ENCODE peak calls at places on chromosomes 4 and X, in seven cellular contexts. One of them, this sample, is unnamed.

GRCh38 chrX:118726887-118727685 is at the start of gene IL13RA1:
- DNase-seq in H9: peak
- DNase-seq in mesendoderm: peak
- DNase-seq in H1: peak
- DNase-seq in IMR-90: peak
- DNase-seq in mesenchymal stem cell: peak
- DNase-seq in neuronal stem cell: peak
- DNase-seq in this sample: peak

GRCh38 chr4:67087897-67088296 is 457.4 kb downstream of the CENPC start:
- DNase-seq in H1: peak
- DNase-seq in IMR-90: no peak
- DNase-seq in neuronal stem cell: no peak
- DNase-seq in mesendoderm: peak
- DNase-seq in H9: peak
- DNase-seq in mesenchymal stem cell: peak
- DNase-seq in this sample: peak

GRCh38 chr4:128869801-128870509 is 60.5 kb downstream of the JADE1 start:
- DNase-seq in mesendoderm: no peak
- DNase-seq in H1: no peak
- DNase-seq in mesenchymal stem cell: peak
- DNase-seq in H9: no peak
- DNase-seq in IMR-90: peak
- DNase-seq in neuronal stem cell: no peak
- DNase-seq in this sample: no peak

GRCh38 chr4:112927544-112927943 is 121.9 kb upstream of the ANK2 start:
- DNase-seq in neuronal stem cell: no peak
- DNase-seq in H9: no peak
- DNase-seq in IMR-90: no peak
- DNase-seq in mesenchymal stem cell: peak
- DNase-seq in H1: no peak
- DNase-seq in mesendoderm: no peak
- DNase-seq in this sample: peak

GRCh38 chrX:110167952-110168451 is 149.9 kb downstream of the AMMECR1 start:
- DNase-seq in neuronal stem cell: peak
- DNase-seq in mesendoderm: peak
- DNase-seq in mesenchymal stem cell: peak
- DNase-seq in H9: peak
- DNase-seq in IMR-90: no peak
- DNase-seq in H1: no peak
- DNase-seq in this sample: peak

GRCh38 chr4:104616401-104616820 is 121.7 kb upstream of the CXXC4 start:
- DNase-seq in H1: no peak
- DNase-seq in mesenchymal stem cell: peak
- DNase-seq in mesendoderm: no peak
- DNase-seq in IMR-90: no peak
- DNase-seq in neuronal stem cell: no peak
- DNase-seq in H9: no peak
- DNase-seq in this sample: no peak

GRCh38 chrX:128929281-128930057 is 593.8 kb downstream of the SMARCA1 start:
- DNase-seq in neuronal stem cell: no peak
- DNase-seq in IMR-90: no peak
- DNase-seq in H1: no peak
- DNase-seq in mesenchymal stem cell: no peak
- DNase-seq in mesendoderm: no peak
- DNase-seq in H9: no peak
- DNase-seq in this sample: no peak

GRCh38 chr4:623914-624626 is 1.3 kb upstream of the PDE6B start:
- DNase-seq in mesendoderm: peak
- DNase-seq in H9: peak
- DNase-seq in H1: no peak
- DNase-seq in mesenchymal stem cell: no peak
- DNase-seq in IMR-90: no peak
- DNase-seq in neuronal stem cell: no peak
- DNase-seq in this sample: no peak

GRCh38 chr4:122663814-122664610 is 43.1 kb upstream of the IL21 start:
- DNase-seq in IMR-90: peak
- DNase-seq in neuronal stem cell: no peak
- DNase-seq in H1: no peak
- DNase-seq in H9: no peak
- DNase-seq in mesendoderm: no peak
- DNase-seq in mesenchymal stem cell: no peak
- DNase-seq in this sample: no peak

GRCh38 chr4:153486281-153487151 is 20.4 kb downstream of the TMEM131L start:
- DNase-seq in mesenchymal stem cell: peak
- DNase-seq in mesendoderm: peak
- DNase-seq in H1: no peak
- DNase-seq in IMR-90: peak
- DNase-seq in neuronal stem cell: no peak
- DNase-seq in H9: peak
- DNase-seq in this sample: peak

GRCh38 chrX:108426262-108426661 is 12.0 kb downstream of the COL4A6 start:
- DNase-seq in H9: peak
- DNase-seq in H1: no peak
- DNase-seq in neuronal stem cell: no peak
- DNase-seq in mesenchymal stem cell: no peak
- DNase-seq in IMR-90: no peak
- DNase-seq in mesendoderm: peak
- DNase-seq in this sample: no peak

GRCh38 chrX:111511477-111511876 is at the start of gene SERTM2:
- DNase-seq in mesendoderm: peak
- DNase-seq in H9: peak
- DNase-seq in H1: no peak
- DNase-seq in IMR-90: peak
- DNase-seq in neuronal stem cell: no peak
- DNase-seq in mesenchymal stem cell: peak
- DNase-seq in this sample: peak

GRCh38 chrX:85630901-85631300 is 251.4 kb upstream of the POF1B start:
- DNase-seq in mesenchymal stem cell: no peak
- DNase-seq in H9: no peak
- DNase-seq in H1: no peak
- DNase-seq in mesendoderm: no peak
- DNase-seq in neuronal stem cell: no peak
- DNase-seq in IMR-90: no peak
- DNase-seq in this sample: no peak

GRCh38 chr4:162891788-162892707 is 274.6 kb downstream of the NAF1 start:
- DNase-seq in neuronal stem cell: no peak
- DNase-seq in mesenchymal stem cell: peak
- DNase-seq in H9: no peak
- DNase-seq in IMR-90: no peak
- DNase-seq in H1: no peak
- DNase-seq in mesendoderm: peak
- DNase-seq in this sample: peak

GRCh38 chr4:158778065-158778711 is 9.4 kb downstream of the FNIP2 start:
- DNase-seq in mesendoderm: no peak
- DNase-seq in H1: no peak
- DNase-seq in IMR-90: no peak
- DNase-seq in neuronal stem cell: no peak
- DNase-seq in mesenchymal stem cell: no peak
- DNase-seq in H9: no peak
- DNase-seq in this sample: no peak

GRCh38 chrX:21131786-21132185 is 242.4 kb upstream of the CNKSR2 start:
- DNase-seq in mesendoderm: no peak
- DNase-seq in IMR-90: no peak
- DNase-seq in mesenchymal stem cell: no peak
- DNase-seq in H1: no peak
- DNase-seq in neuronal stem cell: no peak
- DNase-seq in H9: no peak
- DNase-seq in this sample: no peak

GRCh38 chrX:132482632-132483031 is 6.2 kb downstream of the MBNL3 start:
- DNase-seq in H1: no peak
- DNase-seq in IMR-90: no peak
- DNase-seq in mesenchymal stem cell: no peak
- DNase-seq in H9: no peak
- DNase-seq in mesendoderm: no peak
- DNase-seq in neuronal stem cell: no peak
- DNase-seq in this sample: no peak

GRCh38 chr4:6855692-6856297 is 53.8 kb upstream of the TBC1D14 start:
- DNase-seq in mesenchymal stem cell: peak
- DNase-seq in IMR-90: peak
- DNase-seq in mesendoderm: no peak
- DNase-seq in H9: no peak
- DNase-seq in H1: no peak
- DNase-seq in neuronal stem cell: no peak
- DNase-seq in this sample: no peak

GRCh38 chr4:20394471-20394870 is 142.8 kb downstream of the SLIT2 start:
- DNase-seq in mesendoderm: no peak
- DNase-seq in IMR-90: no peak
- DNase-seq in mesenchymal stem cell: no peak
- DNase-seq in H1: no peak
- DNase-seq in H9: no peak
- DNase-seq in neuronal stem cell: no peak
- DNase-seq in this sample: no peak

GRCh38 chr4:48262926-48263325 is 6.7 kb downstream of the TEC start:
- DNase-seq in neuronal stem cell: no peak
- DNase-seq in IMR-90: peak
- DNase-seq in H9: no peak
- DNase-seq in mesendoderm: no peak
- DNase-seq in mesenchymal stem cell: peak
- DNase-seq in H1: no peak
- DNase-seq in this sample: no peak

GRCh38 chr4:137558951-137559350 is 26.7 kb upstream of the PCDH18 start:
- DNase-seq in mesendoderm: no peak
- DNase-seq in IMR-90: peak
- DNase-seq in mesenchymal stem cell: peak
- DNase-seq in H1: no peak
- DNase-seq in neuronal stem cell: no peak
- DNase-seq in H9: no peak
- DNase-seq in this sample: no peak

GRCh38 chrX:153773741-153774575 is 6.9 kb upstream of the SRPK3 start:
- DNase-seq in mesenchymal stem cell: no peak
- DNase-seq in H1: no peak
- DNase-seq in IMR-90: no peak
- DNase-seq in H9: no peak
- DNase-seq in neuronal stem cell: no peak
- DNase-seq in mesendoderm: no peak
- DNase-seq in this sample: no peak

GRCh38 chrX:153771686-153772607 is 7.9 kb downstream of the PLXNB3 start:
- DNase-seq in neuronal stem cell: no peak
- DNase-seq in H1: no peak
- DNase-seq in IMR-90: no peak
- DNase-seq in H9: no peak
- DNase-seq in mesenchymal stem cell: no peak
- DNase-seq in mesendoderm: no peak
- DNase-seq in this sample: no peak

GRCh38 chrX:153771261-153771681 is 7.2 kb downstream of the PLXNB3 start:
- DNase-seq in H9: no peak
- DNase-seq in H1: no peak
- DNase-seq in IMR-90: no peak
- DNase-seq in mesenchymal stem cell: no peak
- DNase-seq in mesendoderm: no peak
- DNase-seq in neuronal stem cell: no peak
- DNase-seq in this sample: no peak

GRCh38 chrX:153773218-153773611 is 7.6 kb upstream of the SRPK3 start:
- DNase-seq in IMR-90: no peak
- DNase-seq in mesenchymal stem cell: no peak
- DNase-seq in H1: no peak
- DNase-seq in mesendoderm: no peak
- DNase-seq in H9: no peak
- DNase-seq in neuronal stem cell: no peak
- DNase-seq in this sample: no peak

GRCh38 chrX:153772608-153773217 is 8.1 kb upstream of the SRPK3 start:
- DNase-seq in neuronal stem cell: no peak
- DNase-seq in mesenchymal stem cell: no peak
- DNase-seq in H9: no peak
- DNase-seq in mesendoderm: no peak
- DNase-seq in H1: no peak
- DNase-seq in IMR-90: no peak
- DNase-seq in this sample: no peak
- H3K23ac ChIP-seq in neuronal stem cell: no peak
- H3K23ac ChIP-seq in mesenchymal stem cell: no peak
- H3K23ac ChIP-seq in H9: no peak
- H3K23ac ChIP-seq in mesendoderm: no peak
- H3K23ac ChIP-seq in H1: no peak
- H3K23ac ChIP-seq in IMR-90: no peak
- H3K23ac ChIP-seq in this sample: no peak

GRCh38 chrX:71235482-71235881 is 12.5 kb downstream of the GJB1 start:
- DNase-seq in H1: no peak
- DNase-seq in mesenchymal stem cell: no peak
- DNase-seq in neuronal stem cell: no peak
- DNase-seq in H9: no peak
- DNase-seq in mesendoderm: no peak
- DNase-seq in IMR-90: no peak
- DNase-seq in this sample: no peak
- H3K23ac ChIP-seq in H1: no peak
- H3K23ac ChIP-seq in mesenchymal stem cell: no peak
- H3K23ac ChIP-seq in neuronal stem cell: no peak
- H3K23ac ChIP-seq in H9: no peak
- H3K23ac ChIP-seq in mesendoderm: no peak
- H3K23ac ChIP-seq in IMR-90: no peak
- H3K23ac ChIP-seq in this sample: no peak

GRCh38 chrX:8565729-8566128 is 101.1 kb downstream of the VCX3B start:
- DNase-seq in H1: no peak
- DNase-seq in IMR-90: no peak
- DNase-seq in neuronal stem cell: no peak
- DNase-seq in mesendoderm: peak
- DNase-seq in H9: no peak
- DNase-seq in mesenchymal stem cell: no peak
- DNase-seq in this sample: no peak
- H3K23ac ChIP-seq in H1: no peak
- H3K23ac ChIP-seq in IMR-90: no peak
- H3K23ac ChIP-seq in neuronal stem cell: no peak
- H3K23ac ChIP-seq in mesendoderm: no peak
- H3K23ac ChIP-seq in H9: no peak
- H3K23ac ChIP-seq in mesenchymal stem cell: no peak
- H3K23ac ChIP-seq in this sample: no peak

GRCh38 chr4:169416461-169416860 is 145.7 kb upstream of the SH3RF1 start:
- DNase-seq in IMR-90: no peak
- DNase-seq in mesendoderm: no peak
- DNase-seq in mesenchymal stem cell: no peak
- DNase-seq in H9: no peak
- DNase-seq in neuronal stem cell: no peak
- DNase-seq in H1: no peak
- DNase-seq in this sample: peak

GRCh38 chr4:169412046-169412445 is 141.3 kb upstream of the SH3RF1 start:
- DNase-seq in mesendoderm: peak
- DNase-seq in H9: no peak
- DNase-seq in IMR-90: no peak
- DNase-seq in H1: no peak
- DNase-seq in neuronal stem cell: no peak
- DNase-seq in mesenchymal stem cell: no peak
- DNase-seq in this sample: no peak

GRCh38 chr4:169414913-169415312 is 144.2 kb upstream of the SH3RF1 start:
- DNase-seq in H9: no peak
- DNase-seq in mesenchymal stem cell: no peak
- DNase-seq in neuronal stem cell: no peak
- DNase-seq in H1: no peak
- DNase-seq in mesendoderm: no peak
- DNase-seq in IMR-90: no peak
- DNase-seq in this sample: no peak

GRCh38 chr4:169407217-169407845 is 136.6 kb upstream of the SH3RF1 start:
- DNase-seq in IMR-90: peak
- DNase-seq in mesendoderm: peak
- DNase-seq in neuronal stem cell: no peak
- DNase-seq in H1: no peak
- DNase-seq in H9: no peak
- DNase-seq in mesenchymal stem cell: peak
- DNase-seq in this sample: no peak

GRCh38 chr4:169410839-169411770 is 140.3 kb upstream of the SH3RF1 start:
- DNase-seq in mesenchymal stem cell: peak
- DNase-seq in neuronal stem cell: peak
- DNase-seq in IMR-90: peak
- DNase-seq in mesendoderm: peak
- DNase-seq in H9: peak
- DNase-seq in H1: no peak
- DNase-seq in this sample: no peak
- H3K23ac ChIP-seq in mesenchymal stem cell: no peak
- H3K23ac ChIP-seq in neuronal stem cell: no peak
- H3K23ac ChIP-seq in IMR-90: no peak
- H3K23ac ChIP-seq in mesendoderm: no peak
- H3K23ac ChIP-seq in H9: no peak
- H3K23ac ChIP-seq in H1: no peak
- H3K23ac ChIP-seq in this sample: no peak